ENCODE peak calls at places on chromosomes 11 and 22, in nine cellular contexts. V is heart left ventricle, Z is transverse colon, Q is SK-N-SH, M is esophagus squamous epithelium, K is body of pancreas, D is lower lobe of right lung, P is mammary epithelial cell, S is PC-3. Y is an unnamed sample.

GRCh38 chr11:299951-300735 is 817 bp upstream of the IFITM5 start:
- DNase-seq in P (no peak), V (peak; percentile 26), Z (no peak), Q (peak; percentile 66), M (no peak), S (no peak), K (no peak), D (peak; percentile 46), Y (no peak)

GRCh38 chr11:126628790-126629621 is 273.5 kb downstream of the ST3GAL4 start:
- DNase-seq in S (no peak), Z (no peak), Q (no peak), M (no peak), K (no peak), V (no peak), P (no peak), D (no peak), Y (no peak)

GRCh38 chr11:134521001-134521400 is 109.0 kb upstream of the B3GAT1 start:
- DNase-seq in V (no peak), Q (no peak), Z (no peak), M (no peak), D (peak; percentile 31), K (no peak), S (no peak), P (no peak), Y (no peak)

GRCh38 chr11:1831338-1832180 is 3.2 kb upstream of the SYT8 start:
- DNase-seq in Q (no peak), Z (no peak), V (peak; percentile 26), K (no peak), D (peak; percentile 45), M (no peak), S (no peak), P (no peak), Y (no peak)

GRCh38 chr22:37381489-37381888 is 45.8 kb downstream of the ELFN2 start:
- DNase-seq in K (no peak), Z (no peak), M (no peak), D (no peak), P (peak; percentile 27), Q (no peak), V (no peak), S (no peak), Y (no peak)

GRCh38 chr22:37880668-37881440 is 25.2 kb upstream of the MICALL1 start:
- DNase-seq in D (no peak), V (no peak), M (no peak), K (no peak), S (peak; percentile 33), Q (no peak), Z (no peak), P (peak; percentile 37), Y (no peak)

GRCh38 chr11:12724301-12725046 is 50.3 kb downstream of the TEAD1 start:
- DNase-seq in M (peak; percentile 3), S (peak; percentile 96), Q (peak; percentile 48), P (peak; percentile 92), D (peak; percentile 59), V (peak; percentile 80), Z (peak; percentile 91), K (peak; percentile 77), Y (peak; percentile 89)

GRCh38 chr11:66727883-66728759 is 895 bp downstream of the SPTBN2 start:
- DNase-seq in Z (peak; percentile 16), V (no peak), P (no peak), D (no peak), S (no peak), Q (peak; percentile 92), M (no peak), K (peak; percentile 36), Y (peak; percentile 20)

GRCh38 chr11:76654310-76654851 is 16.2 kb downstream of the LRRC32 start:
- DNase-seq in K (peak; percentile 29), S (no peak), D (no peak), M (no peak), Q (no peak), P (no peak), Z (peak; percentile 54), V (peak; percentile 72), Y (no peak)

GRCh38 chr11:59615132-59615636 is 390 bp downstream of the OSBP start:
- DNase-seq in P (peak; percentile 60), Z (peak; percentile 77), D (peak; percentile 83), Q (no peak), K (peak; percentile 82), V (peak; percentile 50), S (peak; percentile 57), M (peak; percentile 36), Y (peak; percentile 61)

GRCh38 chr11:80240245-80240644 is 799.4 kb upstream of the TENM4 start:
- DNase-seq in Z (no peak), V (no peak), K (no peak), Q (no peak), D (no peak), P (no peak), S (peak; percentile 41), M (no peak), Y (no peak)

DNA sequence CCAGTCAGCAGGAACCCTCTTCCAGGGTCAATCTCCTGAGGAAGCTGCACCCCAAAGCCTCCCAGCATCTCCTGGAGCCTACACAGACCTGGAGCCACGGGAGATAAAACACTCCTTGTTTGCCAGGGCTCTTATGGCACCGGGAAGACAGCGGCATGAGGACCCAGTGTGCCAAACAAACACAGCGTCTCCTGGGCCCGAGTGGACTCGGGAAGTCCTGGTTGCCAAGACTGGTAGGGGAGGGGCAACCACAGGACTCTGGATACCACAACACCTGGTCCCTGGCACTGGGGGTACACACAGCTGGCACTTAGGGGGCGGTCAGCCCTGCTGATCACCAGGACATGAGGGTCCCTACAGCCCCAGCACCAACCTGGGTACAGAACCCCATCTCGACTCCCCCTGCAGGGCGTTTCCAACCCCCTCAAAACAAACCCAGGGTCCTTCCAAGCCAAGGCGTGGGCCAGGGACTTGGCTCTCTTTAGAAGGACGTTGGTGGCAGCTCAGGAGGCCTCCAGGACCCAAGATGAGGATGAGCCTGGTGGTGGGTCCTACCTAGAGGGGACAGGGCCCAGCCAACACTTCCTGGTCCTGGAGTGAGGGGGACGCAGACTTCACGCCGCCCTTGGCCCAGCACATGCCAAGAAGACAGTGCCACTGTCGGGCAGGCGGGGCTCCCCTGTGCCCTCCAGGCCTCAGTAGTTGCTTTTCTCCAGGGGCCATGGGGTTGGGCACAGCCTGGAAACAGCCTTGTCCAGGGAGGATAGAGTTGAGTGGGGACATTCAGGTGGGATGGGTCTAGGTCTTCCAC is 85.0 kb downstream of the CELSR1 start:
- DNase-seq in S (no peak), P (no peak), Q (no peak), Z (no peak), M (no peak), V (peak; percentile 24), D (no peak), K (no peak), Y (no peak)
- H3K27ac ChIP-seq in S (no peak overlapping the region), P (peak overlapping the region; percentile 74), Q (no peak overlapping the region), Z (no peak overlapping the region), M (peak overlapping the region; percentile 90), V (no peak overlapping the region), D (peak overlapping the region; percentile 53), K (no peak overlapping the region), Y (peak overlapping the region; percentile 99)

DNA sequence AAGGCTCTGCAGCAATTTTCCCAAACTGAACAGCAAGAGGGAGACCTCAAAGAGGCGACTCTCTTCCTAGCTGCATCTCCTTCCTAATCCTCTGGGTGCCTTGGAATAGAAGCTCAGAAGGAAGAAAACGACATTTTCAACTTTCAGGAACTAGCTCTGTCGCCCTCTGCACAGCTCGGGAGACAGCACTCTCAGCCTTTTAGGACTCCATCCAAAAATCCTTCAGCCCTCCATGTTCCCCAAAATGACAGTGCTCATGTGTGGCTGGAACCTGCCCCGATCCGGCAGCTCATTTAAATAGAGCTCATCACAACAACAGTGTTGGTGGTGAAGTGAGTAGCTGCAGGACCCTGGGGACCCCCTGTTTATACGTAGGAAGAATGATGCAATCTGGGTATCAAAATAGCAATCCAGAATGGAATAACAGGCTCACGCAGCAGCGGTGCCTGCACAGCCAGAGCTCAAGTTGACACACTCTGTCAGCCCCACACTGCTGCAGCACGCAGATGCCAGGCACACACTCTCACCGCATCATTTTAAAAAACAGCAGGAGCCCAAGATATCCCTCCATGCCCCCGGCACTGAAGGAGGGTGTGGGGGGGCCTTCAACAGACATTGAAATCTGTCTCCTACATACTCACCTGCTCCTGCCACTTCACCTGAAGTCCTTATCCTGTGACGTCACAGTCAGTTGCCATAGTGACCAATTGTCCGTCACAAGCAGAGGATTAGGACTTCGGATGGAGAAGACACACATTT is 24.1 kb downstream of the TRIM66 start:
- DNase-seq in V (no peak), K (no peak), M (no peak), Z (no peak), D (no peak), Q (no peak), S (no peak), P (no peak), Y (no peak)
- TF ChIP-seq CTCF in V (no peak), K (no peak), M (no peak), Z (no peak), D (no peak), Q (no peak), S (no peak), P (no peak), Y (no peak)

DNA sequence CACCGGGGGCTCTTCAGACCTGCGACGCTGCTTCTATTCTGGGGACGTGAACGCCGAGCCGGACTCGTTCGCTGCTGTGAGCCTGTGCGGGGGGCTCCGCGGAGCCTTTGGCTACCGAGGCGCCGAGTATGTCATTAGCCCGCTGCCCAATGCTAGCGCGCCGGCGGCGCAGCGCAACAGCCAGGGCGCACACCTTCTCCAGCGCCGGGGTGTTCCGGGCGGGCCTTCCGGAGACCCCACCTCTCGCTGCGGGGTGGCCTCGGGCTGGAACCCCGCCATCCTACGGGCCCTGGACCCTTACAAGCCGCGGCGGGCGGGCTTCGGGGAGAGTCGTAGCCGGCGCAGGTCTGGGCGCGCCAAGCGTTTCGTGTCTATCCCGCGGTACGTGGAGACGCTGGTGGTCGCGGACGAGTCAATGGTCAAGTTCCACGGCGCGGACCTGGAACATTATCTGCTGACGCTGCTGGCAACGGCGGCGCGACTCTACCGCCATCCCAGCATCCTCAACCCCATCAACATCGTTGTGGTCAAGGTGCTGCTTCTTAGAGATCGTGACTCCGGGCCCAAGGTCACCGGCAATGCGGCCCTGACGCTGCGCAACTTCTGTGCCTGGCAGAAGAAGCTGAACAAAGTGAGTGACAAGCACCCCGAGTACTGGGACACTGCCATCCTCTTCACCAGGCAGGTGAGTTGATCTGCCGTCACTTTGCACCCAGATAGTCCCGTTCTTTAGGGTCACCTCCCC is 973 bp downstream of the ADAMTS15 start:
- DNase-seq in V (no peak), K (no peak), D (no peak), Z (no peak), P (no peak), Q (peak; percentile 52), S (no peak), M (no peak), Y (no peak)
- H3K27ac ChIP-seq in V (peak overlapping the region; percentile 91), K (no peak overlapping the region), D (peak overlapping the region; percentile 74), Z (peak overlapping the region; percentile 73), P (no peak overlapping the region), Q (no peak overlapping the region), S (peak overlapping the region; percentile 52), M (peak overlapping the region; percentile 81), Y (peak overlapping the region; percentile 82)

DNA sequence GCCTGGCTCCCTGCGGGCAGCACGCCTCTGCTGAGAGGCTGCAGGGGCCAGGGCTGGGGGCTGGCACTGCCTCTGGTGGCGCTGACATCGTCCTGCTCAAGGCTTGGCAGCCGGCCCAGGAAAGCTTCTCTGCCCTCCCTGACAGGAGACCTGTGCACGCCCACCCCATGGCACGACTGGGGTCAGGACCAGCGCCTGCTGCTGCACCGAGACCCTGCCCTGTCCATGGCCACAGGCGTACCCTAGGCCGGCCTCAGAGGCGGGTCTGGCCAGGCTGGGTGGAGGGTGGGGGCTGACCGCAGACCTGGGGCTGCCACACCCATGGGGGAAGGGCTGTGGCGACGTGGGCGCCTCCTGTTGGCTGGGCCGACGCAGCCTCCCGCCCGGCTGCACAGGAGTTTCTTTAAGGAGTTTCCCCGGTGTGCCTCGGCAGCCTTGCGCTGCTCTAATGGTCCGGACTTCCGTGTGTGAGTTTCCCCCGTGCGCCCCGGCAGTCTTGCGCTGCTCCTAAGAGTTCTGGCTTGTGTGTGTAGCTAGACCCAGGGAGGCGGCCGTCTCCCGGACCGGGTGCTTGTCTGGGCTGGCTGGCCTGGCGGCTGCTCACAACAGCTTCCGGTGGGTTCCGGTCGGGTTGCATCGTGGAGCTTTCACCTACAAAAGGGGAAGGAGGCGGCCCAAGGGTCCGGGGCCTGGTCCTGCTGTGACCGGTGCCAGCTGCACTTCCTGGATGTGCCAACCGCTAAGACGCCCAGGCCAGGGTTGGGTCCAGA is 4.7 kb downstream of the TRABD start:
- DNase-seq in D (peak; percentile 94), P (peak; percentile 78), M (peak; percentile 81), V (peak; percentile 89), K (peak; percentile 91), Z (peak; percentile 91), Q (peak; percentile 91), S (peak; percentile 62), Y (peak; percentile 62)
- TF ChIP-seq CTCF in D (peak; percentile 56), P (peak; percentile 68), M (peak; percentile 46), V (peak; percentile 38), K (peak; percentile 10), Z (peak; percentile 39), Q (peak; percentile 32), S (peak; percentile 50), Y (peak; percentile 47)

Y was measured in RWPE1.